ENCODE peak calls at places on chromosomes 11 and 22, in five cellular contexts. B is A549, W is GM12878, Y is endothelial cell of umbilical vein, R is K562. X is an unnamed sample.

GRCh38 chr11:82842019-82842418 is 58.2 kb downstream of the PRCP start:
- DNase-seq in R (no peak), Y (no peak), B (no peak), W (no peak), X (no peak)

GRCh38 chr11:16410479-16410878 is 54.1 kb upstream of the SOX6 start:
- DNase-seq in W (no peak), B (no peak), Y (no peak), R (no peak), X (no peak)

GRCh38 chr11:19633276-19633675 is 79.4 kb upstream of the NAV2 start:
- DNase-seq in R (no peak), B (no peak), W (no peak), Y (no peak), X (no peak)

GRCh38 chr11:66176650-66177049 is 91.8 kb upstream of the RAB1B start:
- DNase-seq in Y (no peak), R (no peak), W (no peak), B (no peak), X (no peak)

GRCh38 chr22:37018815-37019308 is 385 bp downstream of the TST start:
- DNase-seq in Y (peak; percentile 44), R (peak; percentile 54), W (no peak), B (peak; percentile 21), X (peak; percentile 45)

GRCh38 chr22:50415426-50415825 is 59.4 kb downstream of the SBF1 start:
- DNase-seq in R (no peak), B (no peak), Y (no peak), W (no peak), X (no peak)

GRCh38 chr22:32717337-32718240 is 83.9 kb upstream of the TIMP3 start:
- DNase-seq in W (no peak), R (no peak), Y (no peak), B (no peak), X (no peak)

GRCh38 chr11:15346907-15347306 is 232.2 kb downstream of the INSC start:
- DNase-seq in B (no peak), R (no peak), W (no peak), Y (no peak), X (no peak)

GRCh38 chr22:38032681-38033521 is 24.3 kb upstream of the PICK1 start:
- DNase-seq in R (peak; percentile 23), W (no peak), B (peak; percentile 53), Y (no peak), X (peak; percentile 89)

GRCh38 chr22:38826386-38826785 is 17.4 kb downstream of the NPTXR start:
- DNase-seq in R (no peak), Y (no peak), W (no peak), B (no peak), X (no peak)

GRCh38 chr11:69296890-69297224 is 2.9 kb downstream of the MYEOV start:
- DNase-seq in W (no peak), B (no peak), Y (no peak), R (no peak), X (no peak)

GRCh38 chr11:69299572-69299971 is 5.6 kb downstream of the MYEOV start:
- DNase-seq in W (no peak), Y (no peak), B (no peak), R (no peak), X (no peak)

GRCh38 chr11:69298778-69299461 is 5.0 kb downstream of the MYEOV start:
- DNase-seq in B (peak; percentile 65), W (no peak), R (no peak), Y (no peak), X (no peak)

GRCh38 chr11:69297225-69297925 is 3.4 kb downstream of the MYEOV start:
- DNase-seq in B (peak; percentile 97), Y (peak; percentile 98), W (peak; percentile 91), R (peak; percentile 87), X (peak; percentile 99)

DNA sequence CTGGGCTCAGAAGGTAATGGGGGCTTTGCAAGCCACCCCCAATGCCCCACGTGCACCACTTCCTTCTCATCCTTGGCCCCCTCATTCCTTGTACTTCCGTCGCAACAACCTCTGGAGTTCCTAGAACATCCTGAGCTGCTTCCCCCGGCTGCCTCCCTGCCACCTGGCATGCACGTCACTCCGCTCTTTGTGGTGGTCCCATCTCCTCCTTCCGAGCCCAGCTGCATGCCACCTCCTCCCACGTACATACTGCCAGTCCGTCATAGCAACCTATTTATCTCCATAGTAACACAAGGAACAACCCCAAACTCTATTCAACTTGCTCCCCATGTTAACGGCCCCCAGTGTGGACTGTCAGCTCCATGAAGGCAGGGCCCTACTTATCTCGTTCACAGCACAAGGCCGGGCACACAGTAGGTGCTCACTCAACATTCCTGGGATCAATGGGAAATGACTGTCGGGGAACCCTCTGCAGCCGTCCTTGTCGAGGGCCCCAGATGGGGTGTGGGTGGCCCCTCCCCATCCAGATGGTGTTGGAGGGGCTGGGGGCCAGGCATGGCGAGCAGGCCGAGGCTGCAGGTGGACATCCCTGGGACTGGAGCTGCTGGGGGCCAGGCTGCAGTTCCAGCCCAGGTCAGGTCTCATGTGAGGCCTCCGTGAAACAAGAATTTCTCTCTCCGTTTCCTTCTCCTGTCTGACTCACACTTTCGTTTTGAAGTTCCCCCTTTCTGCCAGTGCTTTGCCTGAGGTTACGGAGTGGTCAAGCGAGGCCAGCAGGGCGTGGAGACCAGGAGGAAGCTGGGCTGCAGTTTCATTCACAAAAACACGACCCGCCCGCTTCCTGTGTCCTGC is 4.2 kb downstream of the MYEOV start:
- DNase-seq in R (peak; percentile 50), W (peak; percentile 91), B (peak; percentile 94), Y (peak; percentile 84), X (peak; percentile 91)
- TF ChIP-seq MYC in R (no peak), W (no peak), B (peak; percentile 3), Y (no peak), X (peak; percentile 51)

GRCh38 chr11:35170503-35170902 is 31.5 kb downstream of the CD44 start:
- DNase-seq in B (no peak), W (no peak), Y (no peak), R (no peak), X (no peak)

GRCh38 chr11:35169754-35170153 is 30.8 kb downstream of the CD44 start:
- DNase-seq in Y (no peak), R (no peak), W (no peak), B (no peak), X (no peak)

GRCh38 chr11:35173011-35173511 is 34.1 kb downstream of the CD44 start:
- DNase-seq in Y (no peak), W (peak; percentile 35), R (no peak), B (no peak), X (peak; percentile 65)

GRCh38 chr11:35168606-35169200 is 29.7 kb downstream of the CD44 start:
- DNase-seq in R (no peak), Y (no peak), W (no peak), B (no peak), X (no peak)

GRCh38 chr11:35171226-35171625 is 32.3 kb downstream of the CD44 start:
- DNase-seq in B (no peak), Y (no peak), W (no peak), R (no peak), X (no peak)
- H3K4me3 ChIP-seq in B (no peak overlapping the region), Y (no peak overlapping the region), W (no peak overlapping the region), R (no peak overlapping the region), X (no peak overlapping the region)

GRCh38 chr11:44047298-44047697 is 483 bp upstream of the ACCSL start:
- DNase-seq in R (no peak), B (no peak), W (no peak), Y (no peak), X (no peak)

GRCh38 chr11:44051171-44051570 is 3.4 kb downstream of the ACCSL start:
- DNase-seq in B (no peak), Y (no peak), W (no peak), R (no peak), X (no peak)

GRCh38 chr11:44049832-44050231 is 2.1 kb downstream of the ACCSL start:
- DNase-seq in B (no peak), R (no peak), Y (no peak), W (no peak), X (no peak)

GRCh38 chr11:44046202-44046601 is 1.6 kb upstream of the ACCSL start:
- DNase-seq in R (no peak), W (no peak), Y (no peak), B (no peak), X (no peak)

DNA sequence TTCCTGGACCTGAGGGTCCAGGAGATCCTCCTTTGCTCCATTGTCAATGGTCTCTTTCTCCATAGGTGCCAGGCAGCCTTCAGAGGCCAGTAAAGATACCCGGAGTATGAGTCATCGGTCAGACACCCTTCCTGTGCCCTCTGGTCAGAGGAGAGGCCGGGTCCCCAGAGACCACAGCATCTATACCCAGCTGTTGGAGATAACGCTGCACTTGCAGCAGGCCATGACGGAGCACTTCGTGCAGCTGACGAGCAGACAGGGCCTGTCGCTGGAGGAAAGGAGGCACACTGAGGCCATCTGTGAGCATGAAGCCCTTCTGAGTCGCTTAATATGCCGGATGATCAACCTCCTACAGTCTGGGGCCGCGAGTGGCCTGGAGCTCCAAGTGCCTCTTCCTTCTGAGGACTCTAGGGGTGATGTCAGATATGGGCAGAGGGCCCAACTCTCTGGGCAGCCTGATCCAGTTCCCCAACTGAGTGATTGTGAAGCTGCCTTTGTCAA is at the start of gene ACCSL:
- DNase-seq in W (no peak), Y (no peak), R (no peak), B (no peak), X (peak; percentile 44)
- TF ChIP-seq MAX in W (no peak), Y (no peak), R (no peak), B (no peak), X (no peak)

GRCh38 chr11:93591247-93591898 is 48.2 kb upstream of the SMCO4 start:
- DNase-seq in Y (no peak), W (peak; percentile 33), B (no peak), R (no peak), X (peak; percentile 96)
- TF ChIP-seq MYC in Y (no peak), W (no peak), B (no peak), R (no peak), X (peak; percentile 41)

GRCh38 chr11:128627666-128628342 is 40.4 kb upstream of the ETS1 start:
- DNase-seq in R (no peak), B (no peak), Y (no peak), W (no peak), X (peak; percentile 30)

GRCh38 chr11:128626913-128627665 is 39.7 kb upstream of the ETS1 start:
- DNase-seq in B (no peak), R (no peak), W (no peak), Y (no peak), X (no peak)

GRCh38 chr11:128628343-128628673 is 41.0 kb upstream of the ETS1 start:
- DNase-seq in R (no peak), Y (no peak), B (no peak), W (no peak), X (no peak)

GRCh38 chr11:128629516-128630106 is 42.3 kb upstream of the ETS1 start:
- DNase-seq in W (no peak), B (no peak), R (no peak), Y (no peak), X (no peak)

GRCh38 chr11:128628686-128629085 is 41.3 kb upstream of the ETS1 start:
- DNase-seq in W (no peak), Y (no peak), B (no peak), R (no peak), X (no peak)
- H3K4me3 ChIP-seq in W (no peak overlapping the region), Y (no peak overlapping the region), B (no peak overlapping the region), R (no peak overlapping the region), X (no peak overlapping the region)